ENCODE peak calls at places on chromosome 1, in seven cellular contexts. T, M, R, B, P, K and O are unnamed samples.
A peak's percentile ranks its signal among the peaks of the same experiment; 100 is the strongest.

GRCh38 chr1:32768110-32768857 is 48.9 kb downstream of the YARS1 start:
- DNase-seq in T (no peak), M (no peak), R (no peak), B (no peak), P (no peak), K (no peak), O (no peak)

GRCh38 chr1:207565546-207566468 is 69.8 kb downstream of the CR1 start:
- DNase-seq in T (no peak), M (peak; percentile 61), R (peak; percentile 37), B (no peak), P (no peak), K (peak; percentile 19), O (peak; percentile 35)

GRCh38 chr1:212291505-212292134 is 6.4 kb downstream of the PPP2R5A start:
- DNase-seq in T (peak; percentile 74), M (no peak), R (no peak), B (peak; percentile 44), P (peak; percentile 60), K (peak; percentile 65), O (peak; percentile 83)

GRCh38 chr1:110198746-110199145 is 11.4 kb upstream of the KCNC4 start:
- DNase-seq in T (no peak), M (no peak), R (no peak), B (no peak), P (no peak), K (no peak), O (no peak)

GRCh38 chr1:31064685-31065309 is 720 bp downstream of the PUM1 start:
- DNase-seq in T (no peak), M (no peak), R (no peak), B (peak; percentile 17), P (no peak), K (peak; percentile 41), O (peak; percentile 48)

GRCh38 chr1:213303286-213303685 is 252.2 kb downstream of the RPS6KC1 start:
- DNase-seq in T (no peak), M (no peak), R (peak; percentile 58), B (peak; percentile 13), P (no peak), K (peak; percentile 53), O (peak; percentile 66)

GRCh38 chr1:89170171-89171066 is 5.4 kb downstream of the GBP7 start:
- DNase-seq in T (no peak), M (no peak), R (no peak), B (no peak), P (no peak), K (no peak), O (no peak)

GRCh38 chr1:112935474-112936289 is 20.3 kb downstream of the SLC16A1 start:
- DNase-seq in T (peak; percentile 66), M (no peak), R (no peak), B (peak; percentile 78), P (no peak), K (peak; percentile 56), O (no peak)

GRCh38 chr1:5819391-5820025 is 172.7 kb downstream of the NPHP4 start:
- DNase-seq in T (no peak), M (no peak), R (no peak), B (no peak), P (no peak), K (no peak), O (no peak)

GRCh38 chr1:178540646-178541045 is 27.7 kb downstream of the TEX35 start:
- DNase-seq in T (peak; percentile 85), M (no peak), R (no peak), B (peak; percentile 94), P (no peak), K (peak; percentile 40), O (no peak)

GRCh38 chr1:159839135-159839849 is 12.6 kb downstream of the SLAMF8 start:
- DNase-seq in T (no peak), M (no peak), R (no peak), B (no peak), P (no peak), K (no peak), O (no peak)

GRCh38 chr1:78716186-78716585 is 66.6 kb downstream of the IFI44 start:
- DNase-seq in T (no peak), M (no peak), R (no peak), B (peak; percentile 49), P (no peak), K (no peak), O (no peak)

GRCh38 chr1:153957744-153958110 is 685 bp downstream of the CRTC2 start:
- DNase-seq in T (peak; percentile 35), M (no peak), R (peak; percentile 42), B (no peak), P (no peak), K (peak; percentile 8), O (peak; percentile 42)

GRCh38 chr1:10733474-10733873 is 63.0 kb downstream of the CASZ1 start:
- DNase-seq in T (no peak), M (no peak), R (no peak), B (no peak), P (no peak), K (no peak), O (no peak)

GRCh38 chr1:164587617-164588367 is 28.8 kb downstream of the PBX1 start:
- DNase-seq in T (no peak), M (no peak), R (no peak), B (no peak), P (no peak), K (no peak), O (no peak)

GRCh38 chr1:6234502-6235295 is 1.1 kb downstream of the ICMT start:
- DNase-seq in T (peak; percentile 17), M (no peak), R (no peak), B (peak; percentile 45), P (no peak), K (peak; percentile 15), O (no peak)

GRCh38 chr1:154304664-154305337 is 16.1 kb upstream of the AQP10 start:
- DNase-seq in T (no peak), M (no peak), R (no peak), B (no peak), P (no peak), K (no peak), O (no peak)

GRCh38 chr1:81424056-81424455 is 376.7 kb upstream of the ADGRL2 start:
- DNase-seq in T (peak; percentile 98), M (no peak), R (no peak), B (peak; percentile 8), P (no peak), K (peak; percentile 68), O (no peak)

GRCh38 chr1:81424816-81425215 is 375.9 kb upstream of the ADGRL2 start:
- DNase-seq in T (no peak), M (no peak), R (no peak), B (no peak), P (no peak), K (no peak), O (no peak)

GRCh38 chr1:81420760-81421159 is 380.0 kb upstream of the ADGRL2 start:
- DNase-seq in T (no peak), M (no peak), R (no peak), B (no peak), P (no peak), K (no peak), O (no peak)
- H3K23ac ChIP-seq in T (no peak overlapping the region), M (no peak overlapping the region), R (no peak overlapping the region), B (no peak overlapping the region), P (no peak overlapping the region), K (no peak overlapping the region), O (no peak overlapping the region)

GRCh38 chr1:2274968-2275475 is 46.9 kb downstream of the SKI start:
- DNase-seq in T (peak; percentile 19), M (no peak), R (no peak), B (no peak), P (no peak), K (no peak), O (no peak)

GRCh38 chr1:2274231-2274967 is 46.3 kb downstream of the SKI start:
- DNase-seq in T (no peak), M (no peak), R (no peak), B (no peak), P (no peak), K (no peak), O (no peak)

GRCh38 chr1:2272686-2273400 is 44.7 kb downstream of the SKI start:
- DNase-seq in T (no peak), M (no peak), R (no peak), B (no peak), P (no peak), K (no peak), O (no peak)

GRCh38 chr1:2271841-2272655 is 43.9 kb downstream of the SKI start:
- DNase-seq in T (peak; percentile 29), M (no peak), R (no peak), B (no peak), P (peak; percentile 87), K (no peak), O (no peak)

DNA sequence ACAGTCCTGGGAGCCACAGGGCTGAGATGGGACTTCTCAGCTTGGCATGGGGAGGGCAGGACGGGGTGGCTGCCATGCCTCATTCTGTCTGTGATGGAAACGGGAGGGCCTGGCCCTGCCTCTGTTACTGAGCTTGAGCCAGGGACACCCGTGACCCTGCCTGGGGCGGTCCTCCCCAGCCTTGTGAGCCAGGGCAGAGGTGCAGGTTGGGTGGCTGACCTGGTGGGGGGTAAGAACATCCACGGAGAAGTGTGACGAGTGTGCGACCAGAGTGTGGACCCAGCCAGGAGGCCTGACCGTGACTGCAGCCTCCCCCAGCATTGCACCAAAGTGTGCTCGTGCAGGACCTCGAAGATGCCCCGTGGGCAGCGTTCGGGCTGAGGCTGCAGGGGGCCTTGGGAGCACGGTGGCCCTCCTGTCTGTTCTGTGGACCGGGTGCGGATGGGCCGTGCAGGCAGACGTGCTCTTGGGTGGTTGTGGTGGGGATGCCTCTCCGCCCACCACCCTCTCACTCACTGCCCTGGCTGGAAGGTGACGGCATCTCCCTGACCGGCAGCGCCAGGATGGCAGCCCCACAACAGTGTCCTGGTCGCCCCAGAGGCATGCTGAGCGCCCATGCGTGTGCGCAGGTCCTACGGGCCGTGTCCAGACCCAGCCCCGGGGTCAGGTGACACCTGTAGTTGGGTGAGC is 45.4 kb downstream of the SKI start:
- DNase-seq in T (no peak), M (no peak), R (no peak), B (no peak), P (no peak), K (no peak), O (no peak)
- H4K8ac ChIP-seq in T (no peak overlapping the region), M (peak overlapping the region; percentile 15), R (no peak overlapping the region), B (no peak overlapping the region), P (peak overlapping the region; percentile 70), K (no peak overlapping the region), O (no peak overlapping the region)

GRCh38 chr1:1100296-1100695 is 15.6 kb downstream of the C1orf159 start:
- DNase-seq in T (no peak), M (no peak), R (no peak), B (no peak), P (no peak), K (no peak), O (no peak)
- H3K23ac ChIP-seq in T (no peak overlapping the region), M (no peak overlapping the region), R (no peak overlapping the region), B (no peak overlapping the region), P (no peak overlapping the region), K (no peak overlapping the region), O (no peak overlapping the region)

GRCh38 chr1:204178487-204179281 is 12.5 kb upstream of the REN start:
- DNase-seq in T (no peak), M (no peak), R (no peak), B (no peak), P (no peak), K (no peak), O (no peak)

GRCh38 chr1:204180133-204180532 is 14.0 kb upstream of the REN start:
- DNase-seq in T (no peak), M (no peak), R (no peak), B (no peak), P (no peak), K (no peak), O (no peak)

GRCh38 chr1:204174958-204175357 is 8.8 kb upstream of the REN start:
- DNase-seq in T (no peak), M (no peak), R (no peak), B (no peak), P (no peak), K (no peak), O (no peak)

GRCh38 chr1:204181116-204181515 is 15.0 kb upstream of the REN start:
- DNase-seq in T (no peak), M (no peak), R (no peak), B (no peak), P (no peak), K (no peak), O (no peak)

GRCh38 chr1:204177133-204177532 is 11.0 kb upstream of the REN start:
- DNase-seq in T (no peak), M (no peak), R (no peak), B (peak; percentile 58), P (no peak), K (no peak), O (no peak)
- H4K8ac ChIP-seq in T (no peak overlapping the region), M (no peak overlapping the region), R (no peak overlapping the region), B (no peak overlapping the region), P (no peak overlapping the region), K (no peak overlapping the region), O (no peak overlapping the region)